ENCODE peak calls at places on chromosomes 2 and 18, in eight cellular contexts. O is astrocyte, R is K562, T is HepG2, L is H9, Q is fibroblast of lung, V is neural progenitor cell, H is Karpas-422. S is an unnamed sample.

GRCh38 chr18:79780547-79780946 is 17.2 kb upstream of the KCNG2 start:
- DNase-seq in O (no peak), R (no peak), T (no peak), L (no peak), Q (no peak), V (no peak), H (no peak), S (no peak)

GRCh38 chr2:105181282-105181681 is 60.3 kb upstream of the GPR45 start:
- DNase-seq in O (no peak), R (no peak), T (no peak), L (no peak), Q (no peak), V (no peak), H (no peak), S (no peak)

GRCh38 chr2:197813093-197813787 is 8.8 kb downstream of the PLCL1 start:
- DNase-seq in O (peak; percentile 20), R (peak; percentile 51), T (peak; percentile 68), L (peak; percentile 28), Q (peak; percentile 53), V (no peak), H (peak; percentile 63), S (no peak)

GRCh38 chr2:85355521-85355920 is 952 bp downstream of the ELMOD3 start:
- DNase-seq in O (no peak), R (no peak), T (no peak), L (no peak), Q (peak; percentile 8), V (no peak), H (peak; percentile 64), S (no peak)

GRCh38 chr2:196586511-196586991 is 53.0 kb upstream of the CCDC150 start:
- DNase-seq in O (peak; percentile 88), R (no peak), T (no peak), L (no peak), Q (peak; percentile 76), V (no peak), H (no peak), S (no peak)

GRCh38 chr2:44933434-44933951 is 8.0 kb upstream of the SIX3 start:
- DNase-seq in O (no peak), R (no peak), T (no peak), L (no peak), Q (no peak), V (peak; percentile 55), H (no peak), S (no peak)

GRCh38 chr18:57738078-57738477 is 65.0 kb downstream of the ATP8B1 start:
- DNase-seq in O (no peak), R (no peak), T (peak; percentile 9), L (no peak), Q (no peak), V (no peak), H (no peak), S (no peak)

GRCh38 chr2:198117397-198118041 is 313.1 kb downstream of the PLCL1 start:
- DNase-seq in O (no peak), R (no peak), T (no peak), L (no peak), Q (no peak), V (no peak), H (no peak), S (no peak)

GRCh38 chr18:39414009-39414700 is 1848.6 kb upstream of the CELF4 start:
- DNase-seq in O (peak; percentile 78), R (no peak), T (no peak), L (no peak), Q (peak; percentile 45), V (no peak), H (no peak), S (peak; percentile 14)

GRCh38 chr2:174442546-174443510 is 44.0 kb downstream of the GPR155 start:
- DNase-seq in O (peak; percentile 83), R (no peak), T (no peak), L (no peak), Q (peak; percentile 83), V (peak; percentile 2), H (no peak), S (no peak)

GRCh38 chr18:76489081-76489480 is 6.0 kb downstream of the ZNF516 start:
- DNase-seq in O (peak; percentile 11), R (no peak), T (no peak), L (no peak), Q (no peak), V (no peak), H (no peak), S (no peak)

GRCh38 chr2:234467289-234467688 is 29.6 kb downstream of the ARL4C start:
- DNase-seq in O (peak; percentile 89), R (no peak), T (no peak), L (no peak), Q (peak; percentile 60), V (no peak), H (no peak), S (no peak)

GRCh38 chr18:22324191-22325131 is 93.3 kb downstream of the CTAGE1 start:
- DNase-seq in O (peak; percentile 15), R (no peak), T (no peak), L (peak; percentile 72), Q (peak; percentile 34), V (peak; percentile 83), H (no peak), S (no peak)

GRCh38 chr18:4035521-4035920 is 419.6 kb downstream of the DLGAP1 start:
- DNase-seq in O (peak; percentile 37), R (no peak), T (no peak), L (no peak), Q (no peak), V (peak; percentile 15), H (no peak), S (no peak)

DNA sequence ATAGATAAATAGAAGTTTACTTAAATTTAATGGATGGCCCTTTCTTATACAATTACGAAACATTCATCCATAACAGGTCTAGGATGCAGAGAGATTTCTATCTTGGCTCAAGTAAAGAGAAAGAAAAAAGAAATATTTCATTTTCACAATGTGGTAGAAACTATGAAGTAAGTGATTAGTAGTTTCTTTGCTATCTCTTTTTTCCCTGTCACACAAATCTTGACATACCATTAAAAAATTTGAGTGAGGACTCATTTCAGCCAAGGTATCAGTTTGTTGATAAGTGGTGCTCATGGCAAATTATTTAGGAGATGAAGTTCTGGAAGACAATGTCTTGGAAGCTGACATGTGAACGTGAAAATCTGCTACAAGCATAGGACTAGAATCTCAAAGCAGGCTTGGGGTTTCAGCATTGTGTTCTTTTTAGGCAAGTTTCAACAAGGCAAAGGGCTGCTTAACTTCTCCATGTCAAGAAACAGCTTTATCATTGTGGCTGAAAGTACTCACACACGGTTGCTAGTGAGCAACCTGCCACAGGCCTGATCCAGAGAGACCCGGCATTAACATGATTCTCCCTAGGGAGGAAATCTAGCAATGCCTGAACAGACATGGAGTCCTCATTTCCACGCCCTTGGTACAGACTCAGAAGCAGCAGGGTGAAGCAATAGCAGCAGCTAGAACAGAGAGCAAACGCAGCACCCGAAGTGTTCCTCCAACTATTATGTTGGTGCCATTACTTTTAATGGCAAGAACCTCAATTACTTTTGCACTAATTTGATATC is 414.5 kb downstream of the DLGAP1 start:
- DNase-seq in O (no peak), R (no peak), T (no peak), L (no peak), Q (no peak), V (peak; percentile 2), H (no peak), S (no peak)
- H4K20me1 ChIP-seq in O (no peaks in the 10 kb centered on the region), R (no peaks in the 10 kb centered on the region), T (no peaks in the 10 kb centered on the region), L (no peaks in the 10 kb centered on the region), Q (no peaks in the 10 kb centered on the region), V (no peaks in the 10 kb centered on the region), H (no peaks in the 10 kb centered on the region), S (no peaks in the 10 kb centered on the region)

DNA sequence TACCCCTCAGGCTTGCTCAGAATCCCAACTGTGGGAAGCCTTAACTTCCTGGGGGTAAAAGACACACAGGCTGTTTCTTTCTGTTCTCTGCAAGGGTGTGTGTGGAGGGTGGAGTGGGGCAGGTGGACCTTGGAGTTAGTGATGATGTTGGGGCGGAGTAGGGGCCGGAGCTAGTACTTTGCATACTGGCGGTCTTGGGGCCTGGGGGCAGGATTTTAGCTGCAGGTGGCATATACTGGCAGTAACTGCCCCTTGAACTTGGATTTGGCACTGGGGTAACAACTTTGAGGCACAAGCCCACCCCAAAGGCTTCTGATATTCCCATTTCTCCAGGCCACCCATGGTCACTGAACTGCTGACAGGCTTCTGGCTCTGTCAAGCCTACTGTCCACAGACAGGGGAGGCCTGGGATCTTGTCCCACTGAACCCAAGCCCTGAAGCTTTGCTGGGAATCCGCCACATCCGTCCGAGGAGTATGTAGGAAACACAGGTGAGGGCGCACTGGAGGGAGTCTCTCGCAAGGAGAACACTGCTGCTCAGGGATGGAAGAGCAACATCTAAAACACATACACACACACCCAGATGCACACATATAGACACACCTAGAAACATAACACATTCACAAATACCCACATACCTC is 258.9 kb downstream of the DYSF start:
- DNase-seq in O (no peak), R (no peak), T (no peak), L (no peak), Q (no peak), V (no peak), H (no peak), S (no peak)
- H3K4me1 ChIP-seq in O (peaks cover 20% of the 10 kb centered on the region), R (no peaks in the 10 kb centered on the region), T (peaks cover 60% of the 10 kb centered on the region), L (no peaks in the 10 kb centered on the region), Q (peaks cover 20% of the 10 kb centered on the region), V (no peaks in the 10 kb centered on the region), H (no peaks in the 10 kb centered on the region), S (no peaks in the 10 kb centered on the region)

DNA sequence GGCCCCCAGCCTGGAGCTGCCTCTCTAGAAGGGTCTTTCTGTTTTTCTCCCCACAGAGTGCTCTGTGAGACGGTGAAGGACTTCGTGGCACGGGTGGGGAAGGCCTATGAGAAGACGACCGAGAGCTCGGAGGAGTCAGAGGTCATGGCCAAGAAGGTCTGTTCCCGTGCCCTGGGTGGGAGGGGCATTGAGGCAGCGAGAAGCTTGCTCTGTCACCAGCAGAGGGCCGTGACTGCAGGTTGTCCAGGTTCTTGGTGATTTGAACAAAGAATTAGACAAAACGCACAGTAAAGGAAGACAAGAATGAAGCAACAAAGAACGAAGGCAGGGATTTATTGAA is 93.9 kb downstream of the DGKD start:
- DNase-seq in O (no peak), R (peak; percentile 26), T (peak; percentile 27), L (peak; percentile 67), Q (no peak), V (peak; percentile 37), H (peak; percentile 47), S (no peak)
- H4K20me1 ChIP-seq in O (no peaks in the 10 kb centered on the region), R (no peaks in the 10 kb centered on the region), T (peaks cover 3% of the 10 kb centered on the region), L (no peaks in the 10 kb centered on the region), Q (no peaks in the 10 kb centered on the region), V (no peaks in the 10 kb centered on the region), H (no peaks in the 10 kb centered on the region), S (no peaks in the 10 kb centered on the region)

GRCh38 chr18:56309104-56309503 is 329.3 kb downstream of the TXNL1 start:
- DNase-seq in O (no peak), R (no peak), T (no peak), L (no peak), Q (no peak), V (no peak), H (no peak), S (no peak)
- H3K4me1 ChIP-seq in O (no peaks in the 10 kb centered on the region), R (no peaks in the 10 kb centered on the region), T (no peaks in the 10 kb centered on the region), L (peaks cover 4% of the 10 kb centered on the region), Q (no peaks in the 10 kb centered on the region), V (peaks cover 13% of the 10 kb centered on the region), H (no peaks in the 10 kb centered on the region), S (peaks cover 20% of the 10 kb centered on the region)

GRCh38 chr18:26546875-26547301 is 1.5 kb downstream of the KCTD1 start:
- DNase-seq in O (no peak), R (no peak), T (no peak), L (no peak), Q (no peak), V (peak; percentile 52), H (no peak), S (no peak)
- H4K20me1 ChIP-seq in O (peaks cover 45% of the 10 kb centered on the region), R (no peaks in the 10 kb centered on the region), T (no peaks in the 10 kb centered on the region), L (peaks cover 2% of the 10 kb centered on the region), Q (no peaks in the 10 kb centered on the region), V (peaks cover 57% of the 10 kb centered on the region), H (no peaks in the 10 kb centered on the region), S (no peaks in the 10 kb centered on the region)

GRCh38 chr2:16386431-16386830 is 279.2 kb downstream of the CYRIA start:
- DNase-seq in O (no peak), R (no peak), T (no peak), L (no peak), Q (no peak), V (no peak), H (no peak), S (no peak)
- H3K4me1 ChIP-seq in O (no peaks in the 10 kb centered on the region), R (no peaks in the 10 kb centered on the region), T (no peaks in the 10 kb centered on the region), L (no peaks in the 10 kb centered on the region), Q (no peaks in the 10 kb centered on the region), V (peaks cover 10% of the 10 kb centered on the region), H (no peaks in the 10 kb centered on the region), S (no peaks in the 10 kb centered on the region)

S was measured in MM.1S.